ENCODE peak calls at places on chromosomes 13 and 19, in six cellular contexts. N is BJ, F is lung, K is colonic mucosa, D is ascending aorta, G is AG04449. H is an unnamed sample.

GRCh38 chr13:44795176-44795575 is 194.1 kb downstream of the NUFIP1 start:
- DNase-seq in N (no peak), F (no peak), K (no peak), D (no peak), G (no peak), H (no peak)

GRCh38 chr19:43555185-43555770 is 20.0 kb downstream of the XRCC1 start:
- DNase-seq in N (no peak), F (peak), K (peak), D (no peak), G (peak), H (no peak)

GRCh38 chr19:48186541-48186991 is 16.1 kb downstream of the ZSWIM9 start:
- DNase-seq in N (no peak), F (no peak), K (no peak), D (no peak), G (no peak), H (no peak)

GRCh38 chr13:52010890-52011689 is at the start of gene ATP7B:
- DNase-seq in N (no peak), F (no peak), K (peak), D (no peak), G (no peak), H (no peak)

GRCh38 chr19:42401365-42402303 is 11.5 kb upstream of the CNFN start:
- DNase-seq in N (no peak), F (peak), K (peak), D (peak), G (no peak), H (peak)

GRCh38 chr19:46081928-46082727 is 41.3 kb upstream of the IGFL4 start:
- DNase-seq in N (no peak), F (peak), K (peak), D (no peak), G (no peak), H (no peak)

GRCh38 chr13:44142911-44143665 is 230.5 kb upstream of the SERP2 start:
- DNase-seq in N (no peak), F (no peak), K (no peak), D (no peak), G (no peak), H (no peak)

GRCh38 chr13:102351486-102351885 is 50.4 kb downstream of the FGF14 start:
- DNase-seq in N (no peak), F (no peak), K (no peak), D (no peak), G (no peak), H (no peak)

GRCh38 chr19:15423130-15423529 is 4.3 kb upstream of the AKAP8L start:
- DNase-seq in N (no peak), F (no peak), K (no peak), D (no peak), G (no peak), H (no peak)

GRCh38 chr19:17929056-17929455 is 3.8 kb upstream of the CCDC124 start:
- DNase-seq in N (no peak), F (no peak), K (no peak), D (no peak), G (no peak), H (no peak)

GRCh38 chr13:39779337-39780270 is 124.1 kb downstream of the COG6 start:
- DNase-seq in N (no peak), F (no peak), K (no peak), D (no peak), G (no peak), H (no peak)

GRCh38 chr13:25943666-25944065 is 108.2 kb downstream of the SHISA2 start:
- DNase-seq in N (no peak), F (no peak), K (no peak), D (no peak), G (peak), H (no peak)

GRCh38 chr13:51212808-51213728 is 9.1 kb upstream of the FAM124A start:
- DNase-seq in N (no peak), F (no peak), K (no peak), D (no peak), G (no peak), H (no peak)

GRCh38 chr13:20101467-20102316 is 59.2 kb downstream of the GJA3 start:
- DNase-seq in N (no peak), F (no peak), K (no peak), D (no peak), G (no peak), H (no peak)

GRCh38 chr13:58827904-58828303 is 1196.4 kb downstream of the PCDH17 start:
- DNase-seq in N (no peak), F (no peak), K (no peak), D (no peak), G (no peak), H (no peak)

GRCh38 chr13:64371461-64371860 is 2858.7 kb downstream of the PCDH9 start:
- DNase-seq in N (no peak), F (no peak), K (no peak), D (no peak), G (no peak), H (no peak)

GRCh38 chr19:9570255-9570654 is 14.0 kb downstream of the ZNF121 start:
- DNase-seq in N (no peak), F (no peak), K (no peak), D (no peak), G (no peak), H (no peak)

GRCh38 chr19:46076031-46076880 is 35.5 kb upstream of the IGFL4 start:
- DNase-seq in N (no peak), F (no peak), K (no peak), D (no peak), G (no peak), H (no peak)

GRCh38 chr19:3767050-3767449 is 4.6 kb downstream of the MRPL54 start:
- DNase-seq in N (no peak), F (no peak), K (no peak), D (no peak), G (no peak), H (no peak)
- H3K4me3 ChIP-seq in N (no peak), F (no peak), K (no peak), D (no peak), G (no peak), H (no peak)

GRCh38 chr19:5823579-5824281 is 15.8 kb downstream of the FUT6 start:
- DNase-seq in N (no peak), F (no peak), K (peak), D (no peak), G (no peak), H (no peak)
- TF ChIP-seq CTCF in N (peak), F (no peak), K (no peak), D (no peak), G (no peak), H (peak)

GRCh38 chr19:29942404-29943261 is 594 bp downstream of the URI1 start:
- DNase-seq in N (no peak), F (peak), K (peak), D (no peak), G (no peak), H (no peak)
- H3K4me3 ChIP-seq in N (peak), F (peak), K (peak), D (peak), G (peak), H (peak)

GRCh38 chr19:51320258-51320657 is 8.8 kb downstream of the IGLON5 start:
- DNase-seq in N (no peak), F (no peak), K (no peak), D (no peak), G (no peak), H (no peak)

GRCh38 chr19:51317381-51317780 is 5.9 kb downstream of the IGLON5 start:
- DNase-seq in N (no peak), F (no peak), K (no peak), D (no peak), G (no peak), H (no peak)

GRCh38 chr19:51317968-51318367 is 6.5 kb downstream of the IGLON5 start:
- DNase-seq in N (no peak), F (no peak), K (no peak), D (no peak), G (no peak), H (no peak)

GRCh38 chr19:51316688-51317087 is 5.2 kb downstream of the IGLON5 start:
- DNase-seq in N (no peak), F (no peak), K (no peak), D (no peak), G (no peak), H (no peak)

GRCh38 chr19:51318687-51319675 is 7.5 kb downstream of the IGLON5 start:
- DNase-seq in N (no peak), F (no peak), K (no peak), D (no peak), G (no peak), H (no peak)
- TF ChIP-seq CTCF in N (no peak), F (no peak), K (no peak), D (no peak), G (no peak), H (no peak)

GRCh38 chr13:27861165-27861564 is 58.6 kb upstream of the PDX1 start:
- DNase-seq in N (no peak), F (no peak), K (no peak), D (no peak), G (no peak), H (no peak)
- H3K4me3 ChIP-seq in N (no peak), F (no peak), K (no peak), D (no peak), G (no peak), H (no peak)